ENCODE peak calls at places on chromosomes 2 and 18, in four cellular contexts. One of them, this sample, is unnamed.
A peak's percentile ranks its signal among the peaks of the same experiment; 100 is the strongest.

GRCh38 chr2:85409719-85410583 is at the start of gene CAPG:
- DNase-seq in stomach: peak; percentile 78
- DNase-seq in sigmoid colon: no peak
- DNase-seq in uterus: no peak
- DNase-seq in this sample: no peak

GRCh38 chr2:236022128-236022527 is 146.1 kb downstream of the GBX2 start:
- DNase-seq in stomach: no peak
- DNase-seq in sigmoid colon: no peak
- DNase-seq in uterus: no peak
- DNase-seq in this sample: no peak

GRCh38 chr18:48589797-48590519 is 51.1 kb downstream of the CTIF start:
- DNase-seq in stomach: peak; percentile 56
- DNase-seq in sigmoid colon: peak; percentile 78
- DNase-seq in uterus: no peak
- DNase-seq in this sample: peak; percentile 60

GRCh38 chr2:213420829-213421385 is 136.6 kb downstream of the SPAG16 start:
- DNase-seq in stomach: no peak
- DNase-seq in sigmoid colon: no peak
- DNase-seq in uterus: no peak
- DNase-seq in this sample: no peak

GRCh38 chr2:37984176-37984575 is 59.1 kb downstream of the RMDN2 start:
- DNase-seq in stomach: no peak
- DNase-seq in sigmoid colon: no peak
- DNase-seq in uterus: no peak
- DNase-seq in this sample: no peak

GRCh38 chr2:221371347-221371746 is 200.8 kb downstream of the EPHA4 start:
- DNase-seq in stomach: no peak
- DNase-seq in sigmoid colon: no peak
- DNase-seq in uterus: no peak
- DNase-seq in this sample: no peak

GRCh38 chr2:180222642-180223041 is 215.5 kb upstream of the CWC22 start:
- DNase-seq in stomach: no peak
- DNase-seq in sigmoid colon: no peak
- DNase-seq in uterus: no peak
- DNase-seq in this sample: no peak

GRCh38 chr18:4283746-4284291 is 171.3 kb downstream of the DLGAP1 start:
- DNase-seq in stomach: no peak
- DNase-seq in sigmoid colon: no peak
- DNase-seq in uterus: no peak
- DNase-seq in this sample: no peak

GRCh38 chr2:212538156-212539144 is at the start of gene ERBB4:
- DNase-seq in stomach: peak; percentile 32
- DNase-seq in sigmoid colon: peak; percentile 64
- DNase-seq in uterus: no peak
- DNase-seq in this sample: peak; percentile 38

GRCh38 chr2:16774980-16775963 is 109.6 kb upstream of the CYRIA start:
- DNase-seq in stomach: no peak
- DNase-seq in sigmoid colon: no peak
- DNase-seq in uterus: no peak
- DNase-seq in this sample: no peak

GRCh38 chr2:231418820-231419640 is 23.5 kb downstream of the B3GNT7 start:
- DNase-seq in stomach: no peak
- DNase-seq in sigmoid colon: no peak
- DNase-seq in uterus: no peak
- DNase-seq in this sample: no peak

GRCh38 chr2:78455586-78455985 is 569.9 kb upstream of the REG3G start:
- DNase-seq in stomach: no peak
- DNase-seq in sigmoid colon: no peak
- DNase-seq in uterus: no peak
- DNase-seq in this sample: no peak

DNA sequence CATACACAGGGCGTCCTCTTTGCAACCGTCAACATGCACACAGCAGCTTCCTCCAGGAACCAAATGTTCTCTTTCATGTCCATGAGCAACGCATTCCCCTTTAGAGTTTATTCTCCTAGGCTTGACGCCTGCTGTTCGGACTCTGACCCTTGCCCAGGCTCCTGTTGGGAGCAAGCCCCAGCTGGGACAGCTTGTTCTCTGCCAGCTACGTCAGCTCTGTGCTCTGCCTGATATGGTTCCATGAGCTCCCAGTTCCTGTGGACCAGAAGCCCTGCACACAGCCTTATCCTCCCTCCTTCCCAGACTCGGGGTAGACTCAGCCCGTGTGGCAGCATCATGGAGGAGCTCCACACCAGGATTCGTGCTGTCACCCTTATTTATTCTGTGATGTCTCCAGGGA is 253.1 kb upstream of the PXDN start:
- DNase-seq in stomach: peak; percentile 37
- DNase-seq in sigmoid colon: no peak
- DNase-seq in uterus: no peak
- DNase-seq in this sample: peak; percentile 95
- TF ChIP-seq POLR2A in stomach: no peak
- TF ChIP-seq POLR2A in sigmoid colon: no peak
- TF ChIP-seq POLR2A in uterus: no peak
- TF ChIP-seq POLR2A in this sample: peak; percentile 34

DNA sequence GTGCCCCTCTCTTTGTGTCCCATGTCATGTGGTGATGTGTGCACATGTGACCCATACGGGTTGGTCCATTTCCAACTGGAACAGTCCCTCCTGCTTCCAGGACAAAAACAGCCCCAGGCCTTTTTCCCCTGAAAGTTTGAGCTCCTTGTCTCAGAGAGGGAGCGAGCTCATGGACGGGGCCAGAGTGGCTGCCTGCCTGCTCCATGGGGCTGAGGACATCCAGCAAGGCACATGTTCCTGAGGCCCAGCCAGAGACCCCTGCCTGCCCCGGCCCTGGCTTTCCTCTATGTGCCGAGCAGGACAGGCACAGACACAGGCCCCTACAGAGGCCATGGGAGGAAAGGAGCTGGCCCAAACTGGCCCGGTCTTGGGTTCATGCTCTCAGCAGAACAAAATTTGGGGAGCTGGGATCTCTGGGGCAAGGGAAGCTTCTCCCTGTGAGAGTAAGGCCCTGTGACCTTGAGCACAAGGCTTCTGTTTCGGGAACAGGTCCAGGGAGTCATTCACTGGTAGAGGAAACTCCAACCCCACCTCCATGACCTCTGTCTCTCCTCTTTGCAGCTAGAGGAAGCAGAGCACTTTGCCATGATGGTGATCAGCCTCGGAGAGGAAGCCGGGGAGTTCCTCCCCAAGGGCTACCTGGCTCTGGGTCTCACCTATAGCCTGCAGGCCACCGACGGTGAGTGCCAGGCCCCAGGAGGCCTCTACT is 105.8 kb upstream of the MCFD2 start:
- DNase-seq in stomach: no peak
- DNase-seq in sigmoid colon: no peak
- DNase-seq in uterus: no peak
- DNase-seq in this sample: no peak
- H3K27ac ChIP-seq in stomach: peak overlapping the region; percentile 65
- H3K27ac ChIP-seq in sigmoid colon: peak overlapping the region; percentile 59
- H3K27ac ChIP-seq in uterus: no peak overlapping the region
- H3K27ac ChIP-seq in this sample: no peak overlapping the region

GRCh38 chr2:21037671-21038108 is 6.2 kb downstream of the APOB start:
- DNase-seq in stomach: no peak
- DNase-seq in sigmoid colon: no peak
- DNase-seq in uterus: no peak
- DNase-seq in this sample: no peak

GRCh38 chr2:21040468-21041377 is 3.1 kb downstream of the APOB start:
- DNase-seq in stomach: no peak
- DNase-seq in sigmoid colon: no peak
- DNase-seq in uterus: no peak
- DNase-seq in this sample: no peak

GRCh38 chr2:21039979-21040467 is 3.9 kb downstream of the APOB start:
- DNase-seq in stomach: no peak
- DNase-seq in sigmoid colon: no peak
- DNase-seq in uterus: no peak
- DNase-seq in this sample: no peak

GRCh38 chr2:21038403-21039073 is 5.3 kb downstream of the APOB start:
- DNase-seq in stomach: no peak
- DNase-seq in sigmoid colon: no peak
- DNase-seq in uterus: no peak
- DNase-seq in this sample: no peak

DNA sequence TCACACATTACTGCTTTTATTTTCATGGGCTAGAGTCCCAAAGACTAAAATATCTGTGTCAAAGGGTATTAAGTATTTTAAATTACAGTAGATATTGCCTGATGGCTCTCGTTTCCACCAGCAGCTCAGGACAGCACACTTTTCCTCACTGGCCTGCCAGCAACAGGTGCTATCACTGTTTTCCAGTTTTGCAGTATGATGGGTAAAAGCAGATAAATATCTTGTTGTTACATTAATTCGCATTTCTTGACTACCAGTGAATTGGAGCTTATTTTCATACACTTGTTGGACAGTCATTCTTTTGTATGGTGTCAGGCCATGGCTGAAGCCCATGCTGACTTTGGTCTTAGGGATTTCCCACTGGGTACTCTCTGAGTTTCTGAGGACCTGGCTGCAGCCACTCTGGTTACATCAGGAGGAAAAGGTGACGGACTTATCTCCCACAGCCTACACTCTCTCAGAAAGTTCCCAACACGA is 4.8 kb downstream of the APOB start:
- DNase-seq in stomach: no peak
- DNase-seq in sigmoid colon: no peak
- DNase-seq in uterus: no peak
- DNase-seq in this sample: no peak
- H3K27me3 ChIP-seq in stomach: no peaks in the 10 kb centered on the region
- H3K27me3 ChIP-seq in sigmoid colon: peaks cover 3% of the 10 kb centered on the region
- H3K27me3 ChIP-seq in uterus: no peaks in the 10 kb centered on the region
- H3K27me3 ChIP-seq in this sample: no peaks in the 10 kb centered on the region

GRCh38 chr2:29117636-29118303 is 2.6 kb downstream of the CLIP4 start:
- DNase-seq in stomach: no peak
- DNase-seq in sigmoid colon: no peak
- DNase-seq in uterus: no peak
- DNase-seq in this sample: no peak

GRCh38 chr2:29114841-29115609 is at the start of gene CLIP4:
- DNase-seq in stomach: peak; percentile 34
- DNase-seq in sigmoid colon: peak; percentile 78
- DNase-seq in uterus: peak; percentile 40
- DNase-seq in this sample: peak; percentile 36

GRCh38 chr2:29113891-29114321 is 1.3 kb upstream of the CLIP4 start:
- DNase-seq in stomach: peak; percentile 46
- DNase-seq in sigmoid colon: peak; percentile 77
- DNase-seq in uterus: peak; percentile 18
- DNase-seq in this sample: peak; percentile 48

GRCh38 chr2:29114514-29114840 is 738 bp upstream of the CLIP4 start:
- DNase-seq in stomach: no peak
- DNase-seq in sigmoid colon: no peak
- DNase-seq in uterus: no peak
- DNase-seq in this sample: no peak

DNA sequence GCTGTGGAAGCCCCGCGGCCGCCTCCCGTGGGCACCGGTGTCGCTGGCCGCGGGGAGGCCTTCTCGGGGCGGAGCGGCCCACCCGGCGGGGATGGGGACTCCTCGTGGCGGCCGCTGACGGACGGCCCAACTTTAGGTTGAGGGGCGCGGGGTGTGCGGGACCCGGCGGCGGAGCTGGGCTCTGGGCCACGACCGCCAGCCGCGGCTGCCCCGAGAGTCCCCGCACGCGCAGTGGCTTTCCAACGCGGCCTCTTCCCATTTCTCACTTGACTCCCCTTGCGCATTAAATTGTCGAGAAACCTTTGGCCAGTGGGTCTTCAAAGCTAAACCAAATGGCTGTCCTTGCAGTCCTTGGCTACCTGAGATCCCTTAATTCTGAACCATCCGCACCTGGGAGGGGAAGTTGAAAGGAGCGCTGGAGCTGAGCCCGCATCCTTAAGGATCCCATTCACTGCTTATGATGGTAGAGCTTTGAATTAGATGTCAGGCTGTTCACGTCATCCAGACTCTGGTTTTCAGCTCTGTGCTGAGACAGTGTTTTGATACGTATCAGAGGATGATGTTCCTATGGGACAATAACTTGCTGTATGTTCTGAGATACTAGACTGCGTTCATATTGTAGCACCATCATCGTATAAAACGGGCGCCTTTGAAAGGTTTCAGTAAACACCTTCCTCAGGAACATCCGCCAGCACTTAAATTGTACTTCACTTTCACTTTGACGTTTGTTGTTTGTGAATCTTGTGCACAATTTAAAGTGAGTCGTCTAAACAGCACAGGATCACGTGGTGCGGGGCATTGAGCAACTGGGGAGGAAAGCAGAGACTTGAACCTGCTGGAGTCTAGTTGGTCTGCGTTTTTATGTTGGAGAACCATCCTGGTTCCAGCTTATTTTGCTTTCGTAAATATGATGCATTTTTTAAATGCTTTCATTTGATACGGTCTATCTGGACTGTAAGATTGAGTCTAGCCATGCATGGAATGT is 874 bp downstream of the CLIP4 start:
- DNase-seq in stomach: peak; percentile 58
- DNase-seq in sigmoid colon: peak; percentile 89
- DNase-seq in uterus: peak; percentile 76
- DNase-seq in this sample: peak; percentile 61
- TF ChIP-seq POLR2A in stomach: no peak
- TF ChIP-seq POLR2A in sigmoid colon: no peak
- TF ChIP-seq POLR2A in uterus: no peak
- TF ChIP-seq POLR2A in this sample: peak; percentile 25

DNA sequence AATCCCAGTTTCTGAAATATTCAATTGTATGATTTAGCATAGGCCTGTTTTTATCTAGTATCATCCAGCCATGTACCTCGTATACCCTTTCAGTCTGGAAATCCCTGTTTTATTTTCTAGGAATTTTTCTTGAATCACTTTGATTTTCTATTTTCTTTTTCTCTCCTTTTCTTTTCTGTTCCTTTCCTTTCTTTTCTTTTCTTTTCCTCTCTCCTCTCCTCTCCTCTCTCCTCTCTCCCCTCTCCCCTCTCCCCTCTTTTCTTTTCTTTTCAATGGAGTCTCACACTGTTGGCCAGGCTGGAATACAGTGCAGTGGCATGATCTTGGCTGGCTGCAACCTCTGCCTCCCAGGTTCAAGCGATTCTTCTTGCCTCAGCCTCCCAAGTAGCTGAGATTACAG is 63.5 kb downstream of the SMCHD1 start:
- DNase-seq in stomach: no peak
- DNase-seq in sigmoid colon: no peak
- DNase-seq in uterus: no peak
- DNase-seq in this sample: no peak
- H3K27ac ChIP-seq in stomach: no peak overlapping the region
- H3K27ac ChIP-seq in sigmoid colon: no peak overlapping the region
- H3K27ac ChIP-seq in uterus: no peak overlapping the region
- H3K27ac ChIP-seq in this sample: no peak overlapping the region